ENCODE peak calls at places on chromosomes 3 and 15, in seven cellular contexts. B is AG04450, C is right lobe of liver, M is HL-60, Q is adrenal gland, W is RWPE1, N is epithelial cell of proximal tubule. G is an unnamed sample.

GRCh38 chr15:84104853-84105252 is 130.7 kb upstream of the GOLGA6L4 start:
- DNase-seq in B (no peak), N (no peak), M (no peak), Q (no peak), C (no peak), W (no peak), G (no peak)

GRCh38 chr3:122305818-122306621 is 19.0 kb upstream of the CSTA start:
- DNase-seq in W (peak), N (no peak), M (no peak), B (no peak), C (peak), Q (peak), G (no peak)

GRCh38 chr3:136195258-136196063 is 674 bp downstream of the MSL2 start:
- DNase-seq in B (peak), Q (peak), M (peak), W (peak), N (no peak), C (peak), G (peak)

GRCh38 chr3:97823503-97824004 is 1.7 kb downstream of the CRYBG3 start:
- DNase-seq in C (no peak), W (no peak), B (no peak), Q (no peak), M (no peak), N (no peak), G (no peak)

GRCh38 chr3:49529567-49529966 is 24.7 kb upstream of the BSN start:
- DNase-seq in Q (no peak), B (no peak), W (no peak), C (no peak), N (no peak), M (no peak), G (no peak)

GRCh38 chr15:90028376-90028775 is 27.3 kb downstream of the ZNF710 start:
- DNase-seq in B (no peak), N (no peak), W (no peak), C (no peak), Q (no peak), M (no peak), G (no peak)

GRCh38 chr3:110414851-110415250 is 656.8 kb upstream of the NECTIN3 start:
- DNase-seq in M (no peak), B (peak), C (no peak), W (peak), Q (no peak), N (peak), G (no peak)

GRCh38 chr3:34882764-34883163 is 756.6 kb upstream of the ARPP21 start:
- DNase-seq in M (no peak), N (no peak), Q (no peak), C (no peak), B (no peak), W (no peak), G (no peak)

GRCh38 chr15:46131876-46132275 is 497.0 kb downstream of the SQOR start:
- DNase-seq in C (no peak), Q (no peak), B (no peak), W (no peak), N (no peak), M (no peak), G (no peak)

GRCh38 chr3:185297867-185298266 is 44.0 kb upstream of the EHHADH start:
- DNase-seq in B (no peak), N (no peak), M (no peak), C (no peak), W (no peak), Q (no peak), G (no peak)

DNA sequence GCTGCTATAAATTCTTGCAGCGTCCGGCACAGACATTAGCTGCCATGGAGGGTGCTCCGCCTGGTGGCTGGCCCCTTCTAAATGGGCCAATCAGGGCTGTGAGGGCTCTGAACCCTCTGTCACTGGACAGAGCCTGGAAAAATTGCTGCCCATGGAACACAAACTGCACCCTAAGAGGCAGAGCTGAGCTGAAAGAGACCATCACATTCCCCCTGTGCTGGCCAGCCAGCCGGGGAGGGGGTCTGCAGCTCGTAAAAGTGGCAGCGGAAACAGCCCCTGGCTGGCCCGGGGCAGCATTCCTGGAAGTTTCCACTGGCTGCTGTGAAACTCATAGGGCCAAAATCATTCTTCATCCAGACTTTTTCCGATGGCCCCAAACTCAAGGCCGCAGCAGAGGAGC is 21.0 kb upstream of the DUSP7 start:
- DNase-seq in C (no peak), Q (peak), M (no peak), N (no peak), W (no peak), B (no peak), G (no peak)
- TF ChIP-seq CTCF in C (no peak), Q (peak), M (no peak), N (no peak), W (no peak), B (peak), G (no peak)

GRCh38 chr15:69951511-69952209 is 146.1 kb downstream of the TLE3 start:
- DNase-seq in W (peak), B (no peak), N (no peak), Q (no peak), M (no peak), C (no peak), G (no peak)
- TF ChIP-seq CTCF in W (no peak), B (peak), N (no peak), Q (no peak), M (no peak), C (no peak), G (no peak)

DNA sequence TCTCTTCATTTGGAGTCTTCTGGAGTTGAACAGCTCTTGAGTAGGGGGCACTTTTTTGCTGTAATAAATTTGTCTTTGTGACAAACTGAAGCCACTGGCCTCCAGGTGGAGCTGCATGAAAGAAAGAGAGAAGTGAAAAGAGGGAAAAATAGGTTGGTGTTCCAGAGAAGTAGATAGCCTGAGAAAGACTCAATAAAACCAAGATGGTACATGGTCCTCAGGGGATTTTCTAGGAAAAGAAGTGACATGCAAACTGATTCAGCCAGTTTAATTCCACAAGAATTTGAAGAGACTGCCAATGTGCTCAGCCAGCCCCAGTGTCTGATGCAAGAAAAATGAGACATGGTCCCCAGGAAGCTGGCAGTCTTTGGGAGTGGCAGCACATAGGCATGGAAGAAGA is 152.7 kb downstream of the CD47 start:
- DNase-seq in N (no peak), M (no peak), Q (peak), B (no peak), W (peak), C (no peak), G (no peak)
- TF ChIP-seq CTCF in N (peak), M (no peak), Q (peak), B (peak), W (no peak), C (peak), G (peak)

DNA sequence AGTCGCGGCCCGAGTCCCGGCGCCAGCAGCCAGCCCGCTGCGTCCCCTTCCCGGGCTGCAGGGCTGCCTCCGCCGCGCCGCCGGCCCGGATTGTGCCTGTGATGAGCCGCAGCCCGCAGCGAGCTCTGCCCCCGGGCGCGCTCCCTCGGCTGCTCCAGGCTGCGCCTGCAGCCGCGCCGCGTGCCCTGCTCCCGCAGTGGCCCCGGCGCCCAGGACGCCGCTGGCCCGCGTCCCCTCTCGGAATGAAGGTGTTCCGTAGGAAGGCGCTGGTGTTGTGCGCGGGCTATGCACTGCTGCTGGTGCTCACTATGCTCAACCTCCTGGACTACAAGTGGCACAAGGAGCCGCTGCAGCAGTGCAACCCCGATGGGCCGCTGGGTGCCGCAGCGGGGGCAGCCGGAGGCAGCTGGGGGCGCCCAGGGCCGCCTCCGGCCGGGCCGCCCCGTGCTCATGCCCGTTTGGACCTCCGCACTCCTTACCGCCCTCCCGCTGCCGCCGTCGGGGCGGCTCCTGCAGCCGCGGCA is 1.2 kb downstream of the CHST2 start:
- DNase-seq in Q (no peak), M (no peak), N (no peak), C (no peak), B (no peak), W (peak), G (peak)
- TF ChIP-seq CTCF in Q (no peak), M (no peak), N (no peak), C (no peak), B (no peak), W (peak), G (no peak)

GRCh38 chr3:159787794-159788205 is 200.8 kb upstream of the IL12A start:
- DNase-seq in W (no peak), M (no peak), C (no peak), Q (no peak), B (peak), N (no peak), G (no peak)

GRCh38 chr3:159786489-159787181 is 202.0 kb upstream of the IL12A start:
- DNase-seq in W (no peak), M (no peak), B (no peak), C (no peak), Q (no peak), N (no peak), G (no peak)

GRCh38 chr3:159788987-159789386 is 199.6 kb upstream of the IL12A start:
- DNase-seq in C (no peak), M (no peak), B (no peak), W (no peak), Q (no peak), N (no peak), G (no peak)

GRCh38 chr3:159787191-159787590 is 201.4 kb upstream of the IL12A start:
- DNase-seq in N (no peak), W (peak), C (no peak), B (peak), M (no peak), Q (no peak), G (no peak)

DNA sequence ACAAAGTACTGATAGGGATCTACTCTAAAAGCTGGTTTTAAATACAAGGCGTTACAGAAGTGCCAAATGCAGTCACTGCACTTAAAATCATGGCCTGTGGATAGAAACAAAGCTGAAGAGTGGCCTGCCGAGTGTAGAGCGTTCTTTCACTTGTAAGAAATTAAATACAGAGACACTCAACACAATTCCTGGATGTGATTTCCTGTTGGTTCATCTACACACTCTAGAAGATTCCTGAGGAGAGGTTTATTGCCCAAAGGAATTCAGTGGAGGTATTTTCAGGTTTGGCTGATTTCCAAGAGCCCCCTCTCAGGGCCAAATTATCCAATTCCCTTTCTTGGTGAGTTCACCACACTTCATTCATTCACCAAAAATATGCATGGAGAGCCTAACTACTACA is 200.3 kb upstream of the IL12A start:
- DNase-seq in Q (no peak), W (no peak), N (no peak), C (no peak), B (no peak), M (no peak), G (no peak)
- TF ChIP-seq CTCF in Q (no peak), W (no peak), N (no peak), C (no peak), B (no peak), M (no peak), G (no peak)

GRCh38 chr3:178479860-178480259 is 56.4 kb upstream of the KCNMB2 start:
- DNase-seq in Q (no peak), B (no peak), N (no peak), C (no peak), M (no peak), W (no peak), G (no peak)
- TF ChIP-seq CTCF in Q (no peak), B (no peak), N (no peak), C (no peak), M (no peak), W (no peak), G (no peak)

DNA sequence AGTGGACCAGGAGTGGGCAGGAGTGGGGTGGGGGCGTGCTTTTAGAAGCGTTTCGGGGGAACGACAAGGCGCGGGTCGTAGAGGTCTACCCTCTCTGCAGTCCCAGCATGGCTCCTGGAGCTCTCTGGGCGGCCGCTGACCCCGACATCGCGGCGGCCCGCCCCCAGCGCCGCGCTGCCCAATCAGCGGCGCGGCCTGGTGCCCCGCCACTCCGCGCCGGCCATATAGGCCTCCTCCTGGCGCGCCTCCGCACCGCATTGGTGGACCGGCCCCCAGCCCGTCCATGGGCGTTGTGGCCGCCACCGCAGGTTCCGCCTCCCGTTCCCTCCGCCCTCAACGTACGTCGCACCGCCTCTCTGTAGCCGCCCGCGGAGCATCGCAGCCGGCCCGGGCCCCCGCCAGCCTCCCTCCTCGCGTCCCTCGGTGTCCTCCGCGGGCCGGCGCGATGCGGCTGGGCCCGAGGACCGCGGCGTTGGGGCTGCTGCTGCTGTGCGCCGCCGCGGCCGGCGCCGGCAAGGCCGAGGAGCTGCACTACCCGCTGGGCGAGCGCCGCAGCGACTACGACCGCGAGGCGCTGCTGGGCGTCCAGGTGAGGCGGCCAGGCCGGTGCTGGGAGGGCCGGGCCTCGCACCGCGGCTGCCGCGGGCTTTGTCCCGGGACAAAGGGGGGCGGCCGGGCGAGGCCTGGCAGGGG is at the start of gene RCN2:
- DNase-seq in W (peak), N (peak), C (peak), M (peak), B (peak), Q (peak), G (peak)
- TF ChIP-seq CTCF in W (no peak), N (no peak), C (no peak), M (no peak), B (no peak), Q (no peak), G (no peak)

DNA sequence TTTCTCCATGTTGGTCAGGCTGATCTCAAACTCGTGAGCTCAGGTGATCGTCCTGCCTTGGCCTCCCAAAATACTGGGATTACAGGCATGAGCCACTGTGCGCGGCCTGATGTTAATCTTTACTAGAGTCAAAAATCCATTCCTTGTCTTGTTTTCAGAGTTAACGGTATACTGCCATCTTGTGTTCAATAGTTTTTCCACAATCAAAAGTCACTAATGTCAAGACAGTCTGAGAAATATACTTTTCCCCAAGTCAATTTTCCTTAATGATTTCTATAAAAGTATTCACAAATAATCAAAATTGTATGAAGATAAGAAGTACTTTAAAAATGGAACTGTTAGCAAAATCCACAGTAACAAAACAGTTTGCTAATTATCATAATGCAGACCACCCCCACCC is 8.5 kb downstream of the CRBN start:
- DNase-seq in Q (no peak), C (no peak), N (no peak), M (no peak), B (no peak), W (no peak), G (no peak)
- TF ChIP-seq CTCF in Q (peak), C (peak), N (peak), M (no peak), B (peak), W (peak), G (peak)

GRCh38 chr15:22808761-22809280 is 22.4 kb downstream of the NIPA1 start:
- DNase-seq in M (no peak), Q (no peak), B (no peak), W (no peak), C (no peak), N (peak), G (no peak)

GRCh38 chr15:22810735-22811338 is 24.4 kb downstream of the NIPA1 start:
- DNase-seq in M (no peak), W (no peak), C (no peak), Q (no peak), B (no peak), N (no peak), G (no peak)

GRCh38 chr15:22810033-22810734 is 23.7 kb downstream of the NIPA1 start:
- DNase-seq in W (no peak), N (no peak), Q (no peak), B (no peak), C (no peak), M (no peak), G (no peak)

GRCh38 chr15:22813844-22814243 is 24.6 kb upstream of the NIPA2 start:
- DNase-seq in Q (no peak), C (no peak), M (no peak), N (no peak), B (no peak), W (no peak), G (no peak)

GRCh38 chr15:22811640-22812039 is 25.2 kb downstream of the NIPA1 start:
- DNase-seq in M (no peak), Q (peak), B (no peak), C (no peak), N (no peak), W (no peak), G (no peak)
- TF ChIP-seq CTCF in M (peak), Q (peak), B (peak), C (peak), N (peak), W (no peak), G (peak)

GRCh38 chr15:100784493-100785180 is 95.0 kb upstream of the ALDH1A3 start:
- DNase-seq in M (no peak), W (no peak), C (no peak), Q (no peak), B (no peak), N (no peak), G (no peak)
- TF ChIP-seq CTCF in M (no peak), W (no peak), C (no peak), Q (no peak), B (no peak), N (no peak), G (no peak)